ENCODE peak calls at places on chromosomes 7 and 10, in four cellular contexts. O is substantia nigra, G is SK-N-DZ, R is astrocyte. C is an unnamed sample.

GRCh38 chr10:104197364-104197763 is 34.8 kb downstream of the CFAP43 start:
- DNase-seq in O (no peak), R (no peak), G (no peak), C (no peak)

GRCh38 chr10:122240401-122240800 is 30.7 kb upstream of the BTBD16 start:
- DNase-seq in R (no peak), O (no peak), G (no peak), C (no peak)

GRCh38 chr10:71534552-71535158 is 137.9 kb downstream of the CDH23 start:
- DNase-seq in G (no peak), O (no peak), R (no peak), C (no peak)

GRCh38 chr7:130277763-130278643 is 11.3 kb downstream of the CPA2 start:
- DNase-seq in O (peak; percentile 38), G (peak; percentile 54), R (peak; percentile 60), C (no peak)

GRCh38 chr7:24757799-24758275 is 573 bp upstream of the GSDME start:
- DNase-seq in G (peak; percentile 35), R (peak; percentile 42), O (peak; percentile 27), C (no peak)

GRCh38 chr10:71079761-71080380 is 132.5 kb upstream of the UNC5B start:
- DNase-seq in R (no peak), O (no peak), G (no peak), C (no peak)

GRCh38 chr7:128957613-128958012 is 19.9 kb downstream of the IRF5 start:
- DNase-seq in O (no peak), G (no peak), R (no peak), C (no peak)

GRCh38 chr10:71873582-71874182 is 22.6 kb upstream of the PSAP start:
- DNase-seq in G (no peak), O (no peak), R (no peak), C (no peak)

GRCh38 chr10:68877482-68877881 is 23.6 kb upstream of the DDX50 start:
- DNase-seq in O (no peak), R (no peak), G (no peak), C (no peak)

GRCh38 chr7:151206914-151207313 is 3.4 kb downstream of the H2BK1 start:
- DNase-seq in O (no peak), R (no peak), G (peak; percentile 35), C (no peak)

GRCh38 chr10:1571587-1572237 is 165.6 kb downstream of the ADARB2 start:
- DNase-seq in G (no peak), O (no peak), R (no peak), C (no peak)

GRCh38 chr7:7181519-7182155 is 707 bp upstream of the C1GALT1 start:
- DNase-seq in G (no peak), O (no peak), R (peak; percentile 39), C (peak; percentile 44)

GRCh38 chr10:103839867-103840746 is 15.3 kb downstream of the SH3PXD2A start:
- DNase-seq in O (peak; percentile 24), G (no peak), R (no peak), C (no peak)

GRCh38 chr10:6878067-6878412 is 298.0 kb upstream of the PRKCQ start:
- DNase-seq in G (no peak), O (peak; percentile 31), R (peak; percentile 26), C (no peak)

GRCh38 chr10:42488416-42488815 is 150.0 kb downstream of the ZNF33B start:
- DNase-seq in O (no peak), R (no peak), G (no peak), C (no peak)

GRCh38 chr7:87498893-87499292 is 23.4 kb upstream of the ABCB4 start:
- DNase-seq in G (no peak), R (no peak), O (no peak), C (no peak)

GRCh38 chr10:89657302-89657701 is 12.3 kb upstream of the PANK1 start:
- DNase-seq in G (no peak), O (no peak), R (no peak), C (no peak)

GRCh38 chr10:123134058-123134914 is 1.5 kb upstream of the HMX3 start:
- DNase-seq in G (peak; percentile 43), O (no peak), R (no peak), C (peak; percentile 21)

GRCh38 chr7:74134117-74134539 is 40.0 kb upstream of the EIF4H start:
- DNase-seq in R (peak; percentile 38), O (no peak), G (no peak), C (peak; percentile 16)

GRCh38 chr7:50504646-50505546 is 54.7 kb upstream of the FIGNL1 start:
- DNase-seq in G (peak; percentile 62), O (no peak), R (no peak), C (no peak)

GRCh38 chr7:4799508-4800268 is 24.3 kb downstream of the AP5Z1 start:
- DNase-seq in G (peak; percentile 28), O (no peak), R (no peak), C (no peak)

GRCh38 chr7:76086070-76086469 is 38.2 kb downstream of the MDH2 start:
- DNase-seq in R (peak; percentile 19), O (no peak), G (no peak), C (no peak)

GRCh38 chr7:43648725-43649406 is 66.0 kb downstream of the STK17A start:
- DNase-seq in G (no peak), R (peak; percentile 97), O (peak; percentile 17), C (peak; percentile 70)

GRCh38 chr10:51675088-51675487 is 24.3 kb downstream of the CSTF2T start:
- DNase-seq in O (no peak), R (no peak), G (no peak), C (no peak)

GRCh38 chr10:123148414-123149161 is 652 bp downstream of the HMX2 start:
- DNase-seq in R (no peak), G (no peak), O (no peak), C (no peak)

GRCh38 chr10:51159841-51160240 is 85.6 kb downstream of the PRKG1 start:
- DNase-seq in G (no peak), O (no peak), R (peak; percentile 36), C (no peak)

GRCh38 chr7:100888529-100888987 is 957 bp downstream of the UFSP1 start:
- DNase-seq in O (no peak), G (no peak), R (no peak), C (no peak)

GRCh38 chr7:108049962-108050361 is 47.0 kb upstream of the LAMB1 start:
- DNase-seq in R (no peak), O (no peak), G (no peak), C (no peak)

GRCh38 chr7:44383566-44383965 is 58.2 kb upstream of the CAMK2B start:
- DNase-seq in O (no peak), R (peak; percentile 76), G (no peak), C (no peak)

GRCh38 chr10:85643839-85644525 is 722.6 kb downstream of the GRID1 start:
- DNase-seq in O (no peak), R (peak; percentile 38), G (no peak), C (no peak)

GRCh38 chr10:116761883-116762282 is 19.5 kb upstream of the HSPA12A start:
- DNase-seq in G (no peak), O (peak; percentile 23), R (no peak), C (no peak)

GRCh38 chr7:47153076-47153475 is 428.8 kb downstream of the TNS3 start:
- DNase-seq in G (no peak), O (no peak), R (peak; percentile 92), C (no peak)

GRCh38 chr10:130824230-130825014 is 487.1 kb downstream of the TCERG1L start:
- DNase-seq in R (no peak), O (no peak), G (no peak), C (no peak)

GRCh38 chr7:73964786-73965185 is 63.2 kb upstream of the ELN start:
- DNase-seq in G (no peak), R (no peak), O (no peak), C (no peak)

GRCh38 chr10:132832186-132832983 is 46.4 kb upstream of the NKX6-2 start:
- DNase-seq in O (no peak), G (no peak), R (no peak), C (no peak)

C was measured in stimulated activated CD4-positive, alpha-beta T cell treated with anti-CD3 and anti-CD28 coated beads, Interleukin-15, amount 100 ng/mL, for 24 hours.